ENCODE peak calls at places on chromosomes 2 and 18, in five cellular contexts. Q, Z, I, C and X are unnamed samples.

GRCh38 chr2:227163445-227163997 is 484 bp downstream of the COL4A4 start:
- DNase-seq in Q (no peak), Z (no peak), I (no peak), C (no peak), X (no peak)

GRCh38 chr2:49129034-49129433 is 25.3 kb downstream of the FSHR start:
- DNase-seq in Q (no peak), Z (no peak), I (no peak), C (no peak), X (no peak)

GRCh38 chr2:112682101-112682500 is 36.4 kb downstream of the SLC20A1 start:
- DNase-seq in Q (no peak), Z (no peak), I (no peak), C (no peak), X (no peak)

GRCh38 chr2:231640646-231641111 is 48.0 kb downstream of the TEX44 start:
- DNase-seq in Q (peak), Z (no peak), I (no peak), C (no peak), X (no peak)

GRCh38 chr2:142874293-142874814 is 3.1 kb upstream of the KYNU start:
- DNase-seq in Q (peak), Z (peak), I (no peak), C (peak), X (no peak)

GRCh38 chr2:144515694-144516416 is 4.1 kb downstream of the ZEB2 start:
- DNase-seq in Q (peak), Z (no peak), I (peak), C (no peak), X (no peak)

GRCh38 chr2:10910625-10911024 is 1.1 kb upstream of the KCNF1 start:
- DNase-seq in Q (no peak), Z (no peak), I (no peak), C (no peak), X (no peak)

GRCh38 chr2:149100739-149101699 is 62.5 kb downstream of the LYPD6B start:
- DNase-seq in Q (no peak), Z (no peak), I (no peak), C (no peak), X (no peak)

GRCh38 chr18:78908462-78908861 is 71.2 kb upstream of the SALL3 start:
- DNase-seq in Q (no peak), Z (no peak), I (no peak), C (no peak), X (no peak)

GRCh38 chr2:238908960-238909951 is 61.4 kb downstream of the TWIST2 start:
- DNase-seq in Q (peak), Z (no peak), I (no peak), C (no peak), X (peak)

GRCh38 chr2:3323360-3324035 is 54.1 kb downstream of the EIPR1 start:
- DNase-seq in Q (no peak), Z (no peak), I (no peak), C (no peak), X (no peak)

GRCh38 chr2:101230541-101230993 is 22.1 kb upstream of the CNOT11 start:
- DNase-seq in Q (peak), Z (no peak), I (no peak), C (no peak), X (no peak)

GRCh38 chr2:74008761-74009395 is 24.2 kb downstream of the TET3 start:
- DNase-seq in Q (no peak), Z (no peak), I (no peak), C (no peak), X (no peak)

GRCh38 chr2:168159754-168160585 is 87.4 kb downstream of the STK39 start:
- DNase-seq in Q (no peak), Z (no peak), I (no peak), C (no peak), X (no peak)

GRCh38 chr2:23689131-23689700 is 237.7 kb downstream of the ATAD2B start:
- DNase-seq in Q (no peak), Z (no peak), I (no peak), C (no peak), X (no peak)

GRCh38 chr2:239310401-239311061 is 90.3 kb downstream of the HDAC4 start:
- DNase-seq in Q (no peak), Z (no peak), I (no peak), C (no peak), X (no peak)

GRCh38 chr2:45191972-45192371 is 182.7 kb upstream of the SIX2 start:
- DNase-seq in Q (peak), Z (no peak), I (no peak), C (no peak), X (no peak)

GRCh38 chr2:127388423-127389164 is 819 bp upstream of the MAP3K2 start:
- DNase-seq in Q (no peak), Z (no peak), I (no peak), C (no peak), X (no peak)

GRCh38 chr18:22283397-22283796 is 114.0 kb downstream of the GATA6 start:
- DNase-seq in Q (no peak), Z (no peak), I (no peak), C (no peak), X (no peak)

DNA sequence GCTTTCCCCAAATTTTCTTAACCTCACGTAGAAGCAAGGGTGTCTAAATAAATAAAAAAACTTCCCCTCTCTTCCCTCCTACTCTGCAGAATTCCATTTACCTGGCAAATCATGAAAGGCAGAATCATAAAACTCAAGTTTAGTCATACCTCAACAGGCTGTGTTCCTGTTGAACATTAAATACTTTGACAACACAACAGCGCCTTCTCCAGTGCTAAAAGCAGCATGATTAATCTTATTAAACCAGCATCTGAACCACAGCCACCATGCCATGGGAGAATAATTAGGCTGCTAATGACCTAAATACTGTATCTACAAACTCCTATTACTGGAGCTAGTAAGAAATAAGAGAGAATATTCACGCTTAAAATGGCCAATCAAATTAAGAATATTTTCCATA is 68.1 kb downstream of the CDH2 start:
- DNase-seq in Q (peak), Z (no peak), I (no peak), C (no peak), X (no peak)
- TF ChIP-seq CTCF in Q (no peak), Z (no peak), I (no peak), C (no peak), X (no peak)

GRCh38 chr2:120470717-120471060 is 124.8 kb downstream of the INHBB start:
- DNase-seq in Q (no peak), Z (no peak), I (no peak), C (no peak), X (no peak)

GRCh38 chr2:120472031-120472430 is 126.1 kb downstream of the INHBB start:
- DNase-seq in Q (no peak), Z (no peak), I (no peak), C (no peak), X (no peak)

GRCh38 chr2:120469486-120469885 is 123.5 kb downstream of the INHBB start:
- DNase-seq in Q (peak), Z (no peak), I (no peak), C (no peak), X (no peak)

GRCh38 chr2:120470041-120470716 is 124.2 kb downstream of the INHBB start:
- DNase-seq in Q (peak), Z (peak), I (no peak), C (peak), X (no peak)

GRCh38 chr2:120471166-120471565 is 125.2 kb downstream of the INHBB start:
- DNase-seq in Q (no peak), Z (no peak), I (no peak), C (no peak), X (no peak)
- TF ChIP-seq CTCF in Q (no peak), Z (no peak), I (no peak), C (no peak), X (no peak)

DNA sequence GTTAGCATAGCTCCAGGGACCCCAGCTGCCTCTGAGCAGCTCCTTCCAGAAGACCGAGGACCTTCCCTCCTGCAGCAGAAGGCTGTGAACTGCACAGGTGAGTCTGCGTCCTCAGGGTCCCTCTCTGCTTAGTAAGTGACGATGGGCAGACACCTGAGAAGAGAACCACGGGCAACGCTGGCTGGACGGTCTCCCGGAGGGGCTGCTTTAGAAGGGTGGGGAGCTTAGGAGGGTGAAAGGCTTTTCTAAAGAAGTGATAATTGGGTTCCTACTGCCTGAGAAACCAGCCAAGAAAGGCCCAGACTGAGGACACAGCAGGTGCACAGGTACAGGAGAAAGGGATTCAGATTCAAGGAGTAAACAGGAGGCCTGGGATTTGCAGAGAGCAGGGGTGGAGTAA is 276.6 kb upstream of the PXDN start:
- DNase-seq in Q (no peak), Z (no peak), I (no peak), C (no peak), X (no peak)
- TF ChIP-seq CTCF in Q (no peak), Z (no peak), I (no peak), C (no peak), X (no peak)

GRCh38 chr2:16522031-16522818 is 143.4 kb downstream of the CYRIA start:
- DNase-seq in Q (peak), Z (no peak), I (peak), C (no peak), X (no peak)

GRCh38 chr2:16526193-16526592 is 139.4 kb downstream of the CYRIA start:
- DNase-seq in Q (no peak), Z (no peak), I (no peak), C (no peak), X (no peak)

GRCh38 chr2:16525265-16525887 is 140.3 kb downstream of the CYRIA start:
- DNase-seq in Q (peak), Z (no peak), I (no peak), C (no peak), X (peak)
- TF ChIP-seq CTCF in Q (peak), Z (peak), I (peak), C (no peak), X (peak)